ENCODE peak calls at places on chromosomes 2 and 18, in four cellular contexts. One of them, this sample, is unnamed.
A peak's percentile ranks its signal among the peaks of the same experiment; 100 is the strongest.

GRCh38 chr2:9003616-9004337 is at the start of gene MBOAT2:
- DNase-seq in caudate nucleus: peak; percentile 89
- DNase-seq in endothelial cell of umbilical vein: peak; percentile 86
- DNase-seq in hepatocyte: peak; percentile 96
- DNase-seq in this sample: peak; percentile 91

GRCh38 chr2:1727101-1727771 is 17.1 kb downstream of the PXDN start:
- DNase-seq in endothelial cell of umbilical vein: no peak
- DNase-seq in caudate nucleus: no peak
- DNase-seq in hepatocyte: no peak
- DNase-seq in this sample: no peak

GRCh38 chr2:195998070-195998469 is 70.6 kb downstream of the DNAH7 start:
- DNase-seq in caudate nucleus: no peak
- DNase-seq in endothelial cell of umbilical vein: no peak
- DNase-seq in hepatocyte: no peak
- DNase-seq in this sample: no peak

GRCh38 chr2:184336688-184337087 is 261.6 kb upstream of the ZNF804A start:
- DNase-seq in caudate nucleus: no peak
- DNase-seq in hepatocyte: no peak
- DNase-seq in endothelial cell of umbilical vein: peak; percentile 8
- DNase-seq in this sample: no peak

GRCh38 chr2:150110548-150110947 is 376.9 kb downstream of the RND3 start:
- DNase-seq in hepatocyte: no peak
- DNase-seq in caudate nucleus: no peak
- DNase-seq in endothelial cell of umbilical vein: no peak
- DNase-seq in this sample: no peak

GRCh38 chr2:231720971-231721640 is 12.8 kb downstream of the PTMA start:
- DNase-seq in endothelial cell of umbilical vein: no peak
- DNase-seq in caudate nucleus: no peak
- DNase-seq in hepatocyte: no peak
- DNase-seq in this sample: no peak

GRCh38 chr2:8059794-8060193 is 622.1 kb upstream of the ID2 start:
- DNase-seq in caudate nucleus: no peak
- DNase-seq in hepatocyte: no peak
- DNase-seq in endothelial cell of umbilical vein: no peak
- DNase-seq in this sample: no peak

GRCh38 chr2:221468288-221468687 is 103.8 kb downstream of the EPHA4 start:
- DNase-seq in caudate nucleus: no peak
- DNase-seq in hepatocyte: no peak
- DNase-seq in endothelial cell of umbilical vein: peak; percentile 38
- DNase-seq in this sample: no peak

GRCh38 chr18:6054443-6054842 is 159.1 kb upstream of the TMEM200C start:
- DNase-seq in hepatocyte: no peak
- DNase-seq in caudate nucleus: no peak
- DNase-seq in endothelial cell of umbilical vein: no peak
- DNase-seq in this sample: no peak

GRCh38 chr2:101820519-101820918 is 123.0 kb downstream of the MAP4K4 start:
- DNase-seq in caudate nucleus: no peak
- DNase-seq in hepatocyte: peak; percentile 63
- DNase-seq in endothelial cell of umbilical vein: no peak
- DNase-seq in this sample: no peak

GRCh38 chr2:241615522-241616052 is 21.4 kb downstream of the THAP4 start:
- DNase-seq in caudate nucleus: no peak
- DNase-seq in hepatocyte: no peak
- DNase-seq in endothelial cell of umbilical vein: no peak
- DNase-seq in this sample: no peak

GRCh38 chr2:96552284-96553175 is 16.0 kb downstream of the ARID5A start:
- DNase-seq in caudate nucleus: no peak
- DNase-seq in endothelial cell of umbilical vein: no peak
- DNase-seq in hepatocyte: no peak
- DNase-seq in this sample: no peak

GRCh38 chr2:148999451-148999891 is 39.0 kb upstream of the LYPD6B start:
- DNase-seq in hepatocyte: peak; percentile 70
- DNase-seq in caudate nucleus: no peak
- DNase-seq in endothelial cell of umbilical vein: no peak
- DNase-seq in this sample: no peak

GRCh38 chr2:127091148-127091547 is 15.8 kb downstream of the BIN1 start:
- DNase-seq in endothelial cell of umbilical vein: no peak
- DNase-seq in caudate nucleus: no peak
- DNase-seq in hepatocyte: no peak
- DNase-seq in this sample: no peak

GRCh38 chr2:54575379-54575888 is 119.3 kb downstream of the SPTBN1 start:
- DNase-seq in caudate nucleus: no peak
- DNase-seq in hepatocyte: peak; percentile 41
- DNase-seq in endothelial cell of umbilical vein: no peak
- DNase-seq in this sample: no peak

GRCh38 chr2:65553504-65554074 is 121.2 kb upstream of the SPRED2 start:
- DNase-seq in hepatocyte: no peak
- DNase-seq in caudate nucleus: no peak
- DNase-seq in endothelial cell of umbilical vein: no peak
- DNase-seq in this sample: no peak

GRCh38 chr18:32576296-32576916 is 105.7 kb upstream of the GAREM1 start:
- DNase-seq in caudate nucleus: peak; percentile 6
- DNase-seq in hepatocyte: peak; percentile 60
- DNase-seq in endothelial cell of umbilical vein: peak; percentile 25
- DNase-seq in this sample: peak; percentile 50

GRCh38 chr2:120754067-120754960 is 18.6 kb downstream of the GLI2 start:
- DNase-seq in caudate nucleus: no peak
- DNase-seq in hepatocyte: no peak
- DNase-seq in endothelial cell of umbilical vein: no peak
- DNase-seq in this sample: no peak

GRCh38 chr18:37689841-37690240 is 124.2 kb upstream of the CELF4 start:
- DNase-seq in hepatocyte: no peak
- DNase-seq in endothelial cell of umbilical vein: no peak
- DNase-seq in caudate nucleus: no peak
- DNase-seq in this sample: no peak

GRCh38 chr18:23415530-23415929 is 37.6 kb upstream of the RIOK3 start:
- DNase-seq in hepatocyte: no peak
- DNase-seq in caudate nucleus: no peak
- DNase-seq in endothelial cell of umbilical vein: no peak
- DNase-seq in this sample: no peak

GRCh38 chr2:126535408-126535807 is 120.5 kb upstream of the GYPC start:
- DNase-seq in hepatocyte: no peak
- DNase-seq in endothelial cell of umbilical vein: no peak
- DNase-seq in caudate nucleus: no peak
- DNase-seq in this sample: no peak

GRCh38 chr2:64115808-64116598 is 28.2 kb downstream of the PELI1 start:
- DNase-seq in hepatocyte: no peak
- DNase-seq in caudate nucleus: no peak
- DNase-seq in endothelial cell of umbilical vein: peak; percentile 57
- DNase-seq in this sample: no peak

GRCh38 chr2:64114912-64115277 is 29.3 kb downstream of the PELI1 start:
- DNase-seq in hepatocyte: no peak
- DNase-seq in endothelial cell of umbilical vein: no peak
- DNase-seq in caudate nucleus: no peak
- DNase-seq in this sample: no peak

GRCh38 chr2:64111426-64111825 is 32.8 kb downstream of the PELI1 start:
- DNase-seq in caudate nucleus: no peak
- DNase-seq in endothelial cell of umbilical vein: no peak
- DNase-seq in hepatocyte: no peak
- DNase-seq in this sample: no peak

GRCh38 chr2:64112016-64112415 is 32.2 kb downstream of the PELI1 start:
- DNase-seq in endothelial cell of umbilical vein: no peak
- DNase-seq in hepatocyte: no peak
- DNase-seq in caudate nucleus: no peak
- DNase-seq in this sample: no peak

DNA sequence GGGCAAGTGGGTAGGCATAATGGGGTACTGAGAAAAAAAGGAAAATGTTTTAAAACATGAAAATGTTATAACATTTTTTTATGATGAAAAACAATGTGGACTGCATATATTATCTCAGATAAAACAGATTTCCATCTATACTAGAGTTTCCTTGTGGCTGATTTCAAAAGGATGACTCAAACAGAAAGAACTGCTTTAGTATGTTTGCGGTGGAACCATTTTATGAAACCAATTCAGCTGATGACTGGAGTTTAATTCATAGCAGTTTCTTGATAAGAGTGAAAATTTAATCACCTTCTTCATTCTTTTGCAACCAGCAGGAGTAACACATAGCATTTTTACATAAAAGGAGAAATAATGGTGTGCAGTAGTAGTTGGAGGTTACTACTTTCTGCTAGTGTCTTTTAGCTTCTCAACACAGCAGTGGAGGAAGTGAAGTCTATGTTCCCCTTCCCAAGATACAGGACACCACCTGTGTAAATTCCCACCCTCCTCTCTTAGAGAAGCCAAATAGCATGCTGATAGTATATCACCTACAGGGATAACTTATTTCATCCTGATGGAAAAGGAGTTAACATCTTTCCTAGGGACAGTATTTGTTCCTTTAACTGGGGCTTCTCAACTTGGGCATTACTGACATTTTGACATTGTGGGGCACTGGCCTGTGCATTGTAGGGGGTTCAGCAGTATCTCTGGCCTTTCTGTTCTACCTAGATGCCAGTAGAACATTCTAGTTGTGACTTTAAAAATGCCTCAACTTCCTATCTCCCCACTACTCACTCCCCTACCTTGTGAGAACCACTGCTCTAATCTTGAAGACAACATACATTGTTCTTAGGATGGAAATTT is 29.9 kb downstream of the PELI1 start:
- DNase-seq in hepatocyte: no peak
- DNase-seq in caudate nucleus: no peak
- DNase-seq in endothelial cell of umbilical vein: peak; percentile 69
- DNase-seq in this sample: no peak
- H3K27ac ChIP-seq in hepatocyte: peak overlapping the region; percentile 79
- H3K27ac ChIP-seq in caudate nucleus: peak overlapping the region; percentile 5
- H3K27ac ChIP-seq in endothelial cell of umbilical vein: peak overlapping the region; percentile 7
- H3K27ac ChIP-seq in this sample: peak overlapping the region; percentile 50

DNA sequence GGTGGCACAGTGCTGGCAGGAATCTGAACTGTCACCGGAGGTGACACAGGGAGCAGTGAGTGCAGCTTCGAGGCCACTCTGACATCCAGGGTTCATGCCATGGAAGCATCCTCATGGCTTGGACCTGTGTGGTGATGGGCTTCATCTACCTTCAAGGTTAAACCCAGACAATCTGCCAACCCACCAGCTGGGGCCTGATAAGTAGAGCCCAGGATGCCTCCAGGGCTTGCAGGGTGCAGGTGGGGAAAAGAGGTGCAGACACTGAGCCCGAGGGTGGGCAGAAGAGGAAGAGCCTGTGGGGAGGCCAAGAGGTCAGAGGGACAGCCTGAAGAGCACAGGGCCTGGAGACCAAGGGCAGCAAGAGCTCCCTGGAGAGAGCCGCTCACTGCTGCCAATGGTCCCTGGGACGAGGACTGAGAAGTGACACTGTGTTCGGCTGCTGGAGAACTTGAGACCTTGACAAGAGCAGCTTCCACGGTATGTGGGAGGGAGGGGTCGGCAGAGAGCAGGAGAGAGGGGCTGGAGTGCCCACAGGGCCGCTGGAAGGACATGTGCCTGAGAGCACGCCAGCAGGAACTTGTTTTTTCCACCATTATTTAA is 8.1 kb upstream of the HES6 start:
- DNase-seq in hepatocyte: no peak
- DNase-seq in caudate nucleus: no peak
- DNase-seq in endothelial cell of umbilical vein: no peak
- DNase-seq in this sample: no peak
- H3K27ac ChIP-seq in hepatocyte: no peak overlapping the region
- H3K27ac ChIP-seq in caudate nucleus: peak overlapping the region; percentile 26
- H3K27ac ChIP-seq in endothelial cell of umbilical vein: no peak overlapping the region
- H3K27ac ChIP-seq in this sample: no peak overlapping the region

GRCh38 chr2:86352932-86353345 is 15.5 kb upstream of the REEP1 start:
- DNase-seq in endothelial cell of umbilical vein: no peak
- DNase-seq in caudate nucleus: no peak
- DNase-seq in hepatocyte: no peak
- DNase-seq in this sample: no peak
- H3K27ac ChIP-seq in endothelial cell of umbilical vein: no peak overlapping the region
- H3K27ac ChIP-seq in caudate nucleus: no peak overlapping the region
- H3K27ac ChIP-seq in hepatocyte: no peak overlapping the region
- H3K27ac ChIP-seq in this sample: no peak overlapping the region

GRCh38 chr2:43340945-43341356 is 114.5 kb upstream of the ZFP36L2 start:
- DNase-seq in hepatocyte: no peak
- DNase-seq in caudate nucleus: no peak
- DNase-seq in endothelial cell of umbilical vein: peak; percentile 93
- DNase-seq in this sample: no peak

GRCh38 chr2:43340066-43340465 is 113.7 kb upstream of the ZFP36L2 start:
- DNase-seq in endothelial cell of umbilical vein: peak; percentile 59
- DNase-seq in caudate nucleus: no peak
- DNase-seq in hepatocyte: no peak
- DNase-seq in this sample: no peak

GRCh38 chr2:43344911-43345373 is 118.5 kb upstream of the ZFP36L2 start:
- DNase-seq in hepatocyte: peak; percentile 38
- DNase-seq in endothelial cell of umbilical vein: peak; percentile 58
- DNase-seq in caudate nucleus: no peak
- DNase-seq in this sample: no peak

GRCh38 chr2:43343573-43344304 is 117.3 kb upstream of the ZFP36L2 start:
- DNase-seq in endothelial cell of umbilical vein: peak; percentile 68
- DNase-seq in caudate nucleus: no peak
- DNase-seq in hepatocyte: peak; percentile 58
- DNase-seq in this sample: no peak

DNA sequence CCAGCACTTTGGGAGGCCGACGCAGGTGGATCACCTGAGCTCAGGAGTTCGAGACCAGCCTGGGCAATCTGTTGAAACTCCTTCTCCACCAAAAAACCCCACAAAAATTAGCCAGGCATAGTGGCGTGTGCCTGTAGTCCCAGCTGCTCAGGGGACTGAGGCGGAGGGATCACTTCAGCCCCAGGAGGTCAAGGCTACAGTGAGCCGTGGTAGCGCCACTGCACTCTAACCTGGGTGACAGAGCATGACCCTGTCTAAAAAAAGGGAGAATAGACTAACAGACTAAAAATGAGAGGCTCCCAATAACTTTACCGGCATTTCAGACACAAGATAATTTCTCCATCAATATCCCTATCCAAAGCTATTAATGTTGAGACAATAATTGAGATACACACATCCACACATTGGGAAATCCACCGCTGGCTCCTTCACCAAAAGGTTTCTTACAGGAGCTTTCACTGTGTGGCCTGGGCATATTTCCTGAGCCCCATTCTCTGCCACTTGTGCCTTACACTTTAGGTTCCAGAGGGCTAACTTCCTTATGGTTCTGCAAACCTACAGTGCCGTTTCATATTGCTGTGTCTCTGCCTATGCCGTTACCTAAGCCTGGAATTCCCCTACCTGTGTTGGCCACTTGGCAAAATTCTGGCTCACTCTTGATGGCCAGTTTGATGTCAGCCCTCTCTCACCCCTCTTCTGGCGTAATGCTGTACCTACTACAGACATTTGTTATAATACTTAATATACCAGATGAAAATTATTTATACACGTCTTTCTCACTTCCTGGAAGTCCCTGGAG is 115.8 kb upstream of the ZFP36L2 start:
- DNase-seq in caudate nucleus: no peak
- DNase-seq in hepatocyte: no peak
- DNase-seq in endothelial cell of umbilical vein: no peak
- DNase-seq in this sample: no peak
- H3K27ac ChIP-seq in caudate nucleus: no peak overlapping the region
- H3K27ac ChIP-seq in hepatocyte: no peak overlapping the region
- H3K27ac ChIP-seq in endothelial cell of umbilical vein: peak overlapping the region; percentile 87
- H3K27ac ChIP-seq in this sample: no peak overlapping the region

GRCh38 chr2:119485336-119486110 is 38.8 kb downstream of the SCTR start:
- DNase-seq in caudate nucleus: no peak
- DNase-seq in hepatocyte: peak; percentile 6
- DNase-seq in endothelial cell of umbilical vein: no peak
- DNase-seq in this sample: no peak
- H3K27ac ChIP-seq in caudate nucleus: no peak overlapping the region
- H3K27ac ChIP-seq in hepatocyte: peak overlapping the region; percentile 85
- H3K27ac ChIP-seq in endothelial cell of umbilical vein: no peak overlapping the region
- H3K27ac ChIP-seq in this sample: no peak overlapping the region

GRCh38 chr18:3400567-3401296 is 49.2 kb upstream of the TGIF1 start:
- DNase-seq in caudate nucleus: no peak
- DNase-seq in hepatocyte: no peak
- DNase-seq in endothelial cell of umbilical vein: no peak
- DNase-seq in this sample: no peak
- H3K27ac ChIP-seq in caudate nucleus: no peak overlapping the region
- H3K27ac ChIP-seq in hepatocyte: no peak overlapping the region
- H3K27ac ChIP-seq in endothelial cell of umbilical vein: no peak overlapping the region
- H3K27ac ChIP-seq in this sample: no peak overlapping the region

GRCh38 chr2:3584608-3585007 is 9.5 kb downstream of the RPS7 start:
- DNase-seq in hepatocyte: no peak
- DNase-seq in endothelial cell of umbilical vein: no peak
- DNase-seq in caudate nucleus: no peak
- DNase-seq in this sample: no peak
- H3K27ac ChIP-seq in hepatocyte: peak overlapping the region; percentile 74
- H3K27ac ChIP-seq in endothelial cell of umbilical vein: no peak overlapping the region
- H3K27ac ChIP-seq in caudate nucleus: peak overlapping the region; percentile 50
- H3K27ac ChIP-seq in this sample: no peak overlapping the region

This sample was measured in substantia nigra.